ENCODE peak calls at places on chromosomes 4 and X, in five cellular contexts. G is trophoblast cell, V is mesenchymal stem cell, H is neuronal stem cell, W is H1. C is an unnamed sample.

GRCh38 chr4:7513731-7514130 is 79.0 kb upstream of the PSAPL1 start:
- DNase-seq in G (no peak), H (no peak), W (no peak), V (peak), C (peak)

GRCh38 chrX:150805736-150806135 is 92.7 kb downstream of the CD99L2 start:
- DNase-seq in W (no peak), H (no peak), G (no peak), V (peak), C (peak)

GRCh38 chrX:39969099-39969825 is 128.5 kb downstream of the BCOR start:
- DNase-seq in V (no peak), G (no peak), W (no peak), H (no peak), C (no peak)

GRCh38 chrX:149074429-149074828 is 430.7 kb downstream of the IDS start:
- DNase-seq in H (no peak), W (no peak), G (no peak), V (peak), C (no peak)

GRCh38 chrX:20026278-20026677 is 35.4 kb upstream of the BCLAF3 start:
- DNase-seq in W (no peak), G (no peak), H (no peak), V (peak), C (peak)

GRCh38 chr4:159748834-159749444 is 646.1 kb downstream of the RAPGEF2 start:
- DNase-seq in H (no peak), G (no peak), W (no peak), V (no peak), C (no peak)

GRCh38 chr4:149095798-149096197 is 653.6 kb upstream of the NR3C2 start:
- DNase-seq in V (no peak), H (no peak), G (no peak), W (no peak), C (no peak)

GRCh38 chr4:144905286-144905685 is 192.7 kb downstream of the ANAPC10 start:
- DNase-seq in W (no peak), V (no peak), H (no peak), G (peak), C (no peak)

GRCh38 chr4:84678976-84679744 is 96.2 kb downstream of the CDS1 start:
- DNase-seq in H (no peak), W (no peak), V (no peak), G (no peak), C (no peak)

GRCh38 chrX:151870603-151871002 is 42.1 kb upstream of the MAGEA4 start:
- DNase-seq in W (no peak), H (no peak), V (peak), G (peak), C (peak)

GRCh38 chr4:2689825-2690700 is 66.1 kb downstream of the TNIP2 start:
- DNase-seq in G (no peak), W (no peak), H (no peak), V (no peak), C (no peak)

GRCh38 chr4:173333658-173334084 is 487 bp downstream of the HMGB2 start:
- DNase-seq in G (peak), H (peak), V (no peak), W (no peak), C (peak)

GRCh38 chrX:29826651-29827206 is 388.6 kb upstream of the MAGEB2 start:
- DNase-seq in G (no peak), V (no peak), W (no peak), H (no peak), C (peak)

GRCh38 chrX:110081740-110082139 is 78.8 kb downstream of the TMEM164 start:
- DNase-seq in G (no peak), H (no peak), V (peak), W (no peak), C (peak)

GRCh38 chr4:170580651-170581050 is 490.9 kb upstream of the AADAT start:
- DNase-seq in H (no peak), G (no peak), W (no peak), V (no peak), C (no peak)

GRCh38 chr4:138329506-138330070 is 87.4 kb upstream of the SLC7A11 start:
- DNase-seq in G (peak), W (no peak), V (no peak), H (no peak), C (no peak)

GRCh38 chr4:105280338-105280809 is 133.7 kb downstream of the TET2 start:
- DNase-seq in H (no peak), V (peak), G (no peak), W (no peak), C (peak)

GRCh38 chr4:22897520-22898108 is 204.9 kb downstream of the GBA3 start:
- DNase-seq in H (peak), W (peak), V (peak), G (no peak), C (peak)

GRCh38 chrX:78769933-78770332 is 22.4 kb downstream of the LPAR4 start:
- DNase-seq in G (no peak), H (no peak), V (no peak), W (no peak), C (no peak)

GRCh38 chrX:150163181-150163930 is 199.8 kb upstream of the MAMLD1 start:
- DNase-seq in H (no peak), W (no peak), G (no peak), V (no peak), C (no peak)

GRCh38 chr4:83646538-83646937 is 110.6 kb downstream of the GPAT3 start:
- DNase-seq in V (no peak), G (no peak), W (no peak), H (no peak), C (no peak)

GRCh38 chr4:143701365-143701764 is 890 bp upstream of the FREM3 start:
- DNase-seq in V (no peak), W (no peak), G (no peak), H (no peak), C (no peak)

GRCh38 chr4:113094802-113095201 is 45.3 kb downstream of the ANK2 start:
- DNase-seq in W (no peak), V (peak), H (no peak), G (no peak), C (no peak)

GRCh38 chr4:118373614-118374255 is 20.9 kb upstream of the PRSS12 start:
- DNase-seq in V (peak), W (no peak), G (no peak), H (no peak), C (peak)

GRCh38 chr4:151753056-151753455 is 7.8 kb downstream of the GATB start:
- DNase-seq in G (peak), W (no peak), H (no peak), V (no peak), C (peak)

GRCh38 chr4:15332377-15332776 is 95.5 kb upstream of the C1QTNF7 start:
- DNase-seq in H (no peak), W (no peak), G (no peak), V (no peak), C (no peak)

GRCh38 chr4:1567808-1568581 is 116.1 kb downstream of the FAM53A start:
- DNase-seq in H (no peak), W (no peak), G (no peak), V (no peak), C (no peak)

GRCh38 chrX:131987252-131987651 is 35.9 kb upstream of the STK26 start:
- DNase-seq in W (no peak), V (no peak), H (no peak), G (no peak), C (no peak)

GRCh38 chrX:121160987-121161386 is 113.6 kb downstream of the GLUD2 start:
- DNase-seq in H (no peak), V (no peak), W (no peak), G (no peak), C (no peak)

GRCh38 chr4:122712782-122713181 is 19.7 kb upstream of the BBS12 start:
- DNase-seq in G (no peak), H (no peak), W (no peak), V (no peak), C (peak)

GRCh38 chr4:156197216-156197615 is 243.6 kb upstream of the CTSO start:
- DNase-seq in G (peak), H (no peak), W (peak), V (no peak), C (no peak)

GRCh38 chr4:112284166-112284565 is 1.5 kb downstream of the TIFA start:
- DNase-seq in G (no peak), V (peak), W (no peak), H (no peak), C (peak)

GRCh38 chr4:25233737-25234389 is at the start of gene PI4K2B:
- DNase-seq in V (peak), W (peak), H (peak), G (peak), C (peak)
- H3K14ac ChIP-seq in V (peak), W (no peak), H (peak), G (peak), C (peak)

GRCh38 chr4:8594097-8595038 is 1.8 kb downstream of the CPZ start:
- DNase-seq in G (peak), H (peak), V (peak), W (no peak), C (peak)

GRCh38 chr4:8591114-8591513 is 1.5 kb upstream of the CPZ start:
- DNase-seq in W (no peak), V (no peak), H (no peak), G (no peak), C (no peak)

GRCh38 chr4:8593268-8594096 is 917 bp downstream of the CPZ start:
- DNase-seq in W (no peak), G (no peak), V (no peak), H (no peak), C (no peak)

GRCh38 chr4:8591626-8592365 is 769 bp upstream of the CPZ start:
- DNase-seq in V (no peak), H (no peak), G (no peak), W (no peak), C (no peak)

DNA sequence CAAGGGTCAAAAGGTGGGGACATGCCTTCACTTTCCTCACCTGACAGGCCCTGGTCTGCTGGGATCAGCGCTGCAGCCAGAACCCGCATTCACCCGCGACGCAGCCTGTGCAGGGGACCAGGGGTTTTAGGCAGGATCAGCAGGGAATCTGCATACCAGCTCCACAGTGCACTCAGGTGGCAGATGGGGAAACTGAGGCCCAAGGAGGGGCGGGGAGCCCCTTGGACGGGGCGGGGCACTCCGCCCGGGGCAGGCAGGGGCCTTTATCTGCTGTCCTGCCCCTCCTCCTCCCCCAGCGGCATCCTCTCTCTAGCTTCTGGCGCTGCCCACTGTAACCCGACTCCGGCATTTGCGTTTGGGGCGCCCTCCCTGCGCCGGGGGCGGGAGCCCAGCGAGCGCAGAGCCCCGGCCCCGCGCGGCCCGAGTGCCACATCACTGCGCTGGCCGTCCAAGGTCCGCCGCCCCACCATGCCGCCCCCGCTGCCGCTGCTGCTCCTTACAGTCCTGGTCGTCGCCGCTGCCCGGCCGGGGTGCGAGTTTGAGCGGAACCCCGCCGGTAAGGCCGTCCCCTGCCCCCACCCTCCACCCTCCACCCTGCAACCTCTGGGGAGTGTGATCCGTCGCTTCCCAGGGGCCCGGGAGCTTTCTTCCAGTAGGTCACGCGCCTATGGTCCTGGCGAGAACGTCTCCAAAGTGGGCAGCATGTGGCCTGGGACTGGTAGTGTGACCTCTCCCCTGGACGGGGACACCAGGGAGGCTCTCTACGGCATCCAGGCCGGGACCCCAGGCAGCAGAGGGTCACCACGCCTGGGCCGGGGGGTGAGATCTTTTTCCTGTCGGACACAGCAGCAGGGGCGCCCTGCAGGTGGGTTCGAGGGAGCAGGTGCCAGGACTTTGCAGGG is at the start of gene CPZ:
- DNase-seq in H (peak), G (no peak), W (no peak), V (peak), C (peak)
- H3K4me3 ChIP-seq in H (no peak), G (peak), W (peak), V (peak), C (peak)

GRCh38 chr4:55545133-55545532 is 1.6 kb downstream of the CLOCK start:
- DNase-seq in W (no peak), H (no peak), V (peak), G (no peak), C (peak)

GRCh38 chr4:55546633-55547460 is at the start of gene CLOCK:
- DNase-seq in H (peak), G (peak), V (peak), W (no peak), C (peak)

GRCh38 chr4:55545681-55546632 is 752 bp downstream of the CLOCK start:
- DNase-seq in W (no peak), H (peak), G (peak), V (peak), C (peak)

GRCh38 chr4:55547918-55548317 is 1.2 kb upstream of the CLOCK start:
- DNase-seq in H (no peak), W (no peak), V (peak), G (no peak), C (no peak)

GRCh38 chr4:55547461-55547770 is 707 bp upstream of the CLOCK start:
- DNase-seq in V (no peak), H (no peak), G (peak), W (no peak), C (no peak)
- H3K14ac ChIP-seq in V (no peak), H (no peak), G (peak), W (no peak), C (peak)

DNA sequence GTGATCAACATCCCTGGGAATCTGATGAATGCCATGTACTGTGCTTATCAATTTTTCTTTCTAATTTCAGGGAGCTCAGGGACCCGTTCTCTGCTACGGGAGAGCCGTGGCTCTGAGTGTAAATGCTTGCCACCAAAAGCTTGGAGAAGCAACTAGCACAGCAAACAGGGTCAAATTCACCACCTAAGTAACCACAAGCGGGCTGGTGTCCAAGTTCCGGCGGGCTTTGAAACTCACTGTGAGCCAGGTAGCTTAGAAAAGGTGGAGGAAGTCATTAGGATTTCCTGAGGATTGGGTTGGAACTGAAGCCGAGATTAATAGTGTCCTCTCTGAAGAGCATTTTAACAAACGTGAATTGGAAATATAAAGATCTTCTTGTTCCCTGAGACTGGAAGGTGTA is 87.2 kb downstream of the CLDN34 start:
- DNase-seq in H (no peak), G (no peak), V (no peak), W (no peak), C (no peak)
- H3K4me3 ChIP-seq in H (no peak), G (no peak), V (no peak), W (no peak), C (no peak)

GRCh38 chr4:63589796-63590195 is 819.5 kb downstream of the TECRL start:
- DNase-seq in W (peak), H (no peak), V (no peak), G (no peak), C (no peak)
- H3K14ac ChIP-seq in W (no peak), H (no peak), V (no peak), G (no peak), C (no peak)

C was measured in IMR-90.